ENCODE peak calls at places on chromosomes 16 and 17, in nine cellular contexts. E is SK-MEL-5; P is NB4; I is right cardiac atrium; H is fibroblast of lung; G is stimulated activated naive CD8-positive, alpha-beta T cell treated with anti-CD3 and anti-CD28 coated beads, Interleukin-15, amount 100 ng/mL, for 72 hours; L is foreskin keratinocyte; W is left colon; B is M059J. K is an unnamed sample.

GRCh38 chr17:41667280-41668008 is 21.2 kb upstream of the EIF1 start:
- DNase-seq in E (no peak), H (no peak), G (no peak), P (peak), B (no peak), I (no peak), L (no peak), W (no peak), K (no peak)

GRCh38 chr16:3467920-3468319 is 24.4 kb downstream of the NAA60 start:
- DNase-seq in L (no peak), B (no peak), W (no peak), P (peak), G (no peak), H (peak), I (no peak), E (peak), K (no peak)

GRCh38 chr17:876272-876671 is 94.1 kb downstream of the MRM3 start:
- DNase-seq in E (no peak), H (no peak), B (no peak), W (no peak), P (peak), I (no peak), G (peak), L (no peak), K (no peak)

GRCh38 chr17:54900457-54901229 is at the start of gene TOM1L1:
- DNase-seq in G (peak), P (no peak), I (peak), E (peak), L (peak), B (peak), H (peak), W (peak), K (peak)

GRCh38 chr17:81486174-81486810 is 26.3 kb downstream of the ACTG1 start:
- DNase-seq in P (no peak), H (no peak), B (no peak), L (no peak), E (no peak), I (peak), G (no peak), W (no peak), K (no peak)

GRCh38 chr17:67829331-67829730 is 4.0 kb downstream of the BPTF start:
- DNase-seq in I (no peak), E (peak), H (no peak), B (no peak), W (no peak), L (no peak), P (no peak), G (peak), K (no peak)

GRCh38 chr16:87956169-87956770 is 5.0 kb downstream of the BANP start:
- DNase-seq in W (peak), G (peak), I (peak), H (peak), P (peak), L (no peak), E (no peak), B (no peak), K (no peak)

GRCh38 chr17:5506307-5506706 is 19.9 kb downstream of the MIS12 start:
- DNase-seq in P (no peak), L (no peak), W (no peak), E (no peak), I (no peak), G (no peak), H (no peak), B (no peak), K (no peak)

GRCh38 chr17:12134101-12134500 is 113.4 kb downstream of the MAP2K4 start:
- DNase-seq in G (no peak), W (no peak), I (no peak), B (no peak), H (no peak), P (no peak), L (no peak), E (no peak), K (no peak)

GRCh38 chr16:1932050-1933028 is 10.7 kb downstream of the MSRB1 start:
- DNase-seq in L (no peak), G (no peak), B (peak), I (no peak), W (peak), H (peak), P (no peak), E (peak), K (peak)

GRCh38 chr17:12634789-12635414 is 30.8 kb upstream of the MYOCD start:
- DNase-seq in P (no peak), W (no peak), E (no peak), G (no peak), B (no peak), H (no peak), L (no peak), I (no peak), K (no peak)

GRCh38 chr17:79798296-79799173 is 1.7 kb upstream of the CBX8 start:
- DNase-seq in L (no peak), I (peak), G (no peak), H (no peak), W (peak), P (peak), E (no peak), B (no peak), K (no peak)

GRCh38 chr16:72844225-72844920 is 203.6 kb downstream of the ZFHX3 start:
- DNase-seq in I (no peak), L (no peak), G (no peak), B (peak), H (no peak), E (no peak), W (no peak), P (peak), K (no peak)

GRCh38 chr16:75111514-75112280 is 4.9 kb downstream of the LDHD start:
- DNase-seq in P (no peak), I (peak), L (no peak), E (no peak), G (no peak), H (no peak), W (no peak), B (no peak), K (no peak)

GRCh38 chr17:81905424-81905875 is 3.4 kb downstream of the NPB start:
- DNase-seq in W (no peak), E (no peak), H (no peak), G (no peak), I (peak), L (no peak), B (no peak), P (no peak), K (no peak)

GRCh38 chr16:65224471-65224870 is 102.6 kb upstream of the CDH11 start:
- DNase-seq in B (no peak), G (no peak), P (no peak), I (no peak), H (no peak), E (no peak), L (no peak), W (no peak), K (no peak)

GRCh38 chr17:2232244-2232638 is 71.3 kb downstream of the SMG6 start:
- DNase-seq in L (no peak), B (peak), P (no peak), E (no peak), G (no peak), W (no peak), I (no peak), H (peak), K (no peak)

GRCh38 chr16:67459066-67459857 is 21.7 kb downstream of the ATP6V0D1 start:
- DNase-seq in I (peak), L (no peak), G (no peak), E (no peak), H (no peak), W (peak), P (no peak), B (peak), K (peak)

GRCh38 chr16:29745853-29746345 is at the start of gene C16orf54:
- DNase-seq in E (no peak), W (peak), H (no peak), G (peak), P (peak), L (no peak), I (peak), B (peak), K (no peak)

GRCh38 chr16:54507091-54507490 is 220.5 kb upstream of the IRX3 start:
- DNase-seq in L (no peak), E (no peak), P (no peak), B (no peak), H (no peak), W (no peak), I (peak), G (no peak), K (peak)

GRCh38 chr16:50696575-50697420 is 3.4 kb downstream of the NOD2 start:
- DNase-seq in B (peak), H (peak), E (peak), I (peak), P (peak), L (peak), G (peak), W (peak), K (no peak)

GRCh38 chr17:66508896-66509843 is 206.8 kb downstream of the PRKCA start:
- DNase-seq in B (peak), W (peak), L (peak), G (peak), P (peak), E (peak), H (peak), I (no peak), K (peak)

GRCh38 chr17:32909787-32910369 is 18.1 kb upstream of the TMEM98 start:
- DNase-seq in W (peak), H (peak), I (peak), G (peak), P (peak), E (peak), B (peak), L (peak), K (peak)

GRCh38 chr17:64245218-64246145 is 17.6 kb downstream of the TEX2 start:
- DNase-seq in E (no peak), H (no peak), I (no peak), P (no peak), W (no peak), B (peak), L (no peak), G (no peak), K (no peak)

GRCh38 chr17:73646409-73647305 is 2.4 kb upstream of the SDK2 start:
- DNase-seq in B (no peak), I (no peak), P (peak), W (no peak), L (no peak), H (peak), G (no peak), E (no peak), K (peak)

GRCh38 chr16:740459-740763 is 386 bp downstream of the CIAO3 start:
- DNase-seq in L (no peak), I (no peak), G (no peak), W (no peak), H (no peak), E (no peak), B (no peak), P (peak), K (no peak)

GRCh38 chr17:27608330-27609230 is 22.4 kb upstream of the LGALS9 start:
- DNase-seq in H (no peak), I (peak), G (no peak), L (no peak), W (no peak), P (no peak), E (no peak), B (no peak), K (no peak)

GRCh38 chr16:67000384-67001158 is 12.2 kb downstream of the CES4A start:
- DNase-seq in W (peak), E (no peak), B (no peak), G (peak), P (peak), L (no peak), H (no peak), I (peak), K (peak)

GRCh38 chr17:17382901-17383300 is 79.7 kb downstream of the NT5M start:
- DNase-seq in I (no peak), E (no peak), G (no peak), P (no peak), H (no peak), W (no peak), B (no peak), L (no peak), K (peak)

GRCh38 chr17:79691931-79692330 is 38.8 kb upstream of the ENPP7 start:
- DNase-seq in B (no peak), G (no peak), I (peak), E (no peak), H (no peak), L (no peak), W (no peak), P (no peak), K (no peak)

GRCh38 chr17:5672141-5672540 is 87.8 kb upstream of the NLRP1 start:
- DNase-seq in H (no peak), G (no peak), W (no peak), L (no peak), I (no peak), E (no peak), B (no peak), P (no peak), K (no peak)

GRCh38 chr17:76461765-76462555 is 5.4 kb upstream of the AANAT start:
- DNase-seq in B (no peak), W (no peak), I (no peak), E (no peak), P (no peak), G (no peak), L (no peak), H (peak), K (no peak)

GRCh38 chr17:2138768-2139167 is 83.9 kb downstream of the HIC1 start:
- DNase-seq in P (peak), B (peak), H (peak), G (no peak), W (peak), I (peak), E (no peak), L (no peak), K (peak)

GRCh38 chr16:87762071-87762571 is 3.7 kb downstream of the KLHDC4 start:
- DNase-seq in W (no peak), E (no peak), H (no peak), L (no peak), I (no peak), G (no peak), P (no peak), B (no peak), K (no peak)

GRCh38 chr17:82642022-82642421 is 6.2 kb downstream of the WDR45B start:
- DNase-seq in I (no peak), G (no peak), H (no peak), B (no peak), W (no peak), P (no peak), E (no peak), L (no peak), K (no peak)

K was measured in NCI-H69.